ENCODE peak calls at places on chromosome 6, in eight cellular contexts. T is heart left ventricle, X is mesothelial cell of epicardium, P is tibial artery, D is H9, G is Calu3, S is colonic mucosa, M is psoas muscle. W is an unnamed sample.

GRCh38 chr6:89840538-89840937 is 10.9 kb downstream of the CASP8AP2 start:
- DNase-seq in T (no peak), X (no peak), P (no peak), D (no peak), G (no peak), S (no peak), M (no peak), W (no peak)

GRCh38 chr6:63392092-63392724 is 72.4 kb upstream of the LGSN start:
- DNase-seq in T (no peak), X (no peak), P (no peak), D (no peak), G (no peak), S (no peak), M (no peak), W (no peak)

GRCh38 chr6:47073125-47074110 is 31.3 kb upstream of the ADGRF1 start:
- DNase-seq in T (no peak), X (no peak), P (no peak), D (no peak), G (no peak), S (no peak), M (no peak), W (no peak)

GRCh38 chr6:4345543-4345942 is 210.2 kb upstream of the ECI2 start:
- DNase-seq in T (peak; percentile 82), X (no peak), P (no peak), D (no peak), G (no peak), S (no peak), M (no peak), W (no peak)

GRCh38 chr6:34911822-34912221 is 22.8 kb downstream of the ANKS1A start:
- DNase-seq in T (no peak), X (no peak), P (no peak), D (no peak), G (no peak), S (no peak), M (no peak), W (no peak)

GRCh38 chr6:108711831-108712230 is 136.4 kb upstream of the ARMC2 start:
- DNase-seq in T (no peak), X (no peak), P (no peak), D (no peak), G (no peak), S (no peak), M (no peak), W (no peak)

GRCh38 chr6:57432162-57432561 is 114.7 kb downstream of the PRIM2 start:
- DNase-seq in T (no peak), X (no peak), P (no peak), D (no peak), G (no peak), S (no peak), M (no peak), W (no peak)

GRCh38 chr6:35096129-35096852 is 44.8 kb downstream of the TCP11 start:
- DNase-seq in T (no peak), X (no peak), P (no peak), D (no peak), G (no peak), S (peak; percentile 4), M (no peak), W (peak; percentile 67)

GRCh38 chr6:125132058-125132457 is 21.5 kb upstream of the TPD52L1 start:
- DNase-seq in T (no peak), X (no peak), P (no peak), D (no peak), G (no peak), S (no peak), M (no peak), W (no peak)

GRCh38 chr6:128807577-128807976 is 75.4 kb upstream of the LAMA2 start:
- DNase-seq in T (no peak), X (no peak), P (no peak), D (no peak), G (no peak), S (no peak), M (no peak), W (peak; percentile 8)

GRCh38 chr6:90088009-90088408 is 193.7 kb downstream of the GJA10 start:
- DNase-seq in T (no peak), X (no peak), P (no peak), D (no peak), G (no peak), S (no peak), M (no peak), W (peak; percentile 91)

GRCh38 chr6:80088637-80089036 is 17.8 kb upstream of the BCKDHB start:
- DNase-seq in T (no peak), X (no peak), P (no peak), D (no peak), G (no peak), S (no peak), M (no peak), W (no peak)

GRCh38 chr6:140319209-140319608 is 944.8 kb upstream of the CITED2 start:
- DNase-seq in T (no peak), X (no peak), P (no peak), D (no peak), G (no peak), S (no peak), M (no peak), W (no peak)

GRCh38 chr6:54754406-54754805 is 92.2 kb upstream of the FAM83B start:
- DNase-seq in T (no peak), X (no peak), P (no peak), D (no peak), G (no peak), S (no peak), M (no peak), W (no peak)

GRCh38 chr6:37048851-37049734 is 43.6 kb downstream of the FGD2 start:
- DNase-seq in T (peak; percentile 65), X (no peak), P (peak; percentile 43), D (no peak), G (peak; percentile 51), S (peak; percentile 47), M (peak; percentile 74), W (peak; percentile 87)

GRCh38 chr6:168136001-168136400 is 57.0 kb upstream of the FRMD1 start:
- DNase-seq in T (no peak), X (no peak), P (no peak), D (peak; percentile 15), G (no peak), S (peak; percentile 9), M (no peak), W (no peak)

GRCh38 chr6:73340048-73340447 is 14.0 kb downstream of the DPPA5 start:
- DNase-seq in T (no peak), X (no peak), P (no peak), D (no peak), G (no peak), S (no peak), M (no peak), W (no peak)

GRCh38 chr6:114419175-114419574 is 76.4 kb upstream of the HS3ST5 start:
- DNase-seq in T (no peak), X (no peak), P (no peak), D (no peak), G (no peak), S (no peak), M (no peak), W (no peak)

GRCh38 chr6:72245565-72245964 is 359.2 kb downstream of the RIMS1 start:
- DNase-seq in T (no peak), X (no peak), P (no peak), D (peak; percentile 31), G (no peak), S (no peak), M (no peak), W (no peak)

GRCh38 chr6:168713839-168714238 is 272.9 kb downstream of the SMOC2 start:
- DNase-seq in T (no peak), X (no peak), P (no peak), D (no peak), G (peak; percentile 80), S (peak; percentile 71), M (no peak), W (peak; percentile 33)

GRCh38 chr6:166223091-166223490 is 55.4 kb upstream of the TBXT start:
- DNase-seq in T (no peak), X (no peak), P (no peak), D (no peak), G (no peak), S (no peak), M (no peak), W (no peak)

GRCh38 chr6:166222631-166223030 is 55.0 kb upstream of the TBXT start:
- DNase-seq in T (no peak), X (no peak), P (no peak), D (no peak), G (no peak), S (no peak), M (no peak), W (no peak)

GRCh38 chr6:166221636-166222035 is 54.0 kb upstream of the TBXT start:
- DNase-seq in T (no peak), X (no peak), P (no peak), D (no peak), G (no peak), S (no peak), M (no peak), W (no peak)

DNA sequence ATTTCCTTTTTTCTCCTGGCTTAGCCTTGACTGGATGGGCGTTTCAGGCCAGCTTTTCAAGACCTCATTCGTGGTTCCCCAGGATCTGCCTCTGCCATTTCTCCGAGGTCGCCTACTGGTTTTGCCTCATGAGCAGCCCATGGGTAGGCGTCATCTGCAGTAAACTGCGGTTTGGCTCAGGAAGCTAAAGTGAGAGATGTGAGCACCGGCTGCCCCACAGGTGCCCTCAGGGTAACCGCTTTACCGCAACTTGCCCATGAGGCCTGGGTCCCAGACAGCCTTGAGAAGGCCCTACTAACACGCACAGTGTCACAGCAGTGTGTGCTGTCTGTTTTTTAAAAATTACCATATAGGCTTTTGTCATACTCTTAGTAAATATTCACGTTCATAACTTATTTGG is 53.4 kb upstream of the TBXT start:
- DNase-seq in T (no peak), X (no peak), P (no peak), D (no peak), G (no peak), S (no peak), M (no peak), W (no peak)
- TF ChIP-seq CTCF in T (no peak), X (no peak), P (no peak), D (no peak), G (no peak), S (no peak), M (no peak), W (no peak)

DNA sequence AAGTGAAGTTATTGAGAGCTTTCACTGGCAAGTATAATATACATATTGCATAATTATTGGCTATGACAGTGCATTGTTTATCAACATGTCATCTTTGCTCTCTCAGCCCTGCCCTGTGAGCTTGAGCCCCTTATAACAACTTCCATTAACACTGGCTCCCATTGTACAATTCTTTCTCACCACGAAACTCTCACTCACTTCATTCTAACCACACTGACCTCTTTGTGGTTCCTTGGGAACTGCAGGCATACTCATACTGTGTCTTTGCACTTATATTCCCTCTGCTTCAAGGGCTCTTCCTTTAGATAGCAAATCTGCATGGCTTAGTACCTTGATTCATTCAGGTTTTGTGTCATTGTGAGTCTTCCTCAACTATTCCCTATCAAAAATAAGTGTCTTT is 411.8 kb downstream of the CDKAL1 start:
- DNase-seq in T (no peak), X (no peak), P (no peak), D (no peak), G (no peak), S (no peak), M (no peak), W (no peak)
- TF ChIP-seq CTCF in T (no peak), X (no peak), P (no peak), D (peak; percentile 45), G (peak; percentile 15), S (no peak), M (no peak), W (no peak)

GRCh38 chr6:112618796-112619195 is 271.7 kb downstream of the RFPL4B start:
- DNase-seq in T (no peak), X (no peak), P (no peak), D (peak; percentile 36), G (peak; percentile 5), S (no peak), M (no peak), W (no peak)
- TF ChIP-seq CTCF in T (no peak), X (no peak), P (no peak), D (peak; percentile 63), G (no peak), S (no peak), M (no peak), W (no peak)

GRCh38 chr6:157614026-157614484 is 209.0 kb upstream of the SNX9 start:
- DNase-seq in T (no peak), X (no peak), P (no peak), D (no peak), G (peak; percentile 17), S (peak; percentile 55), M (no peak), W (no peak)
- TF ChIP-seq CTCF in T (no peak), X (no peak), P (no peak), D (peak; percentile 18), G (no peak), S (no peak), M (no peak), W (no peak)

W was measured in RWPE1.